ENCODE peak calls at places on chromosomes 11 and 22, in six cellular contexts. J is A673, B is GM23338, C is SK-N-SH, P is psoas muscle, U is pancreas. R is an unnamed sample.

GRCh38 chr11:76466666-76467065 is 21.8 kb downstream of the EMSY start:
- DNase-seq in J (no peak), B (no peak), C (no peak), P (no peak), U (no peak), R (no peak)

GRCh38 chr11:48307760-48308386 is 1.9 kb downstream of the OR4S1 start:
- DNase-seq in J (peak; percentile 91), B (peak; percentile 73), C (peak; percentile 45), P (peak; percentile 16), U (peak; percentile 37), R (no peak)

GRCh38 chr22:19194751-19195536 is 16.4 kb upstream of the SLC25A1 start:
- DNase-seq in J (no peak), B (no peak), C (no peak), P (no peak), U (no peak), R (no peak)

GRCh38 chr22:47328550-47329243 is 566.2 kb downstream of the TBC1D22A start:
- DNase-seq in J (peak; percentile 59), B (no peak), C (peak; percentile 34), P (peak; percentile 43), U (no peak), R (no peak)

GRCh38 chr11:88292156-88292844 is 45.2 kb downstream of the CTSC start:
- DNase-seq in J (peak; percentile 71), B (no peak), C (peak; percentile 12), P (no peak), U (peak; percentile 34), R (no peak)

GRCh38 chr11:126973051-126973450 is 27.5 kb downstream of the KIRREL3 start:
- DNase-seq in J (no peak), B (no peak), C (no peak), P (no peak), U (no peak), R (no peak)

GRCh38 chr11:78884761-78885160 is 310.1 kb upstream of the NARS2 start:
- DNase-seq in J (no peak), B (no peak), C (no peak), P (no peak), U (no peak), R (no peak)

GRCh38 chr11:119518746-119519382 is 95.9 kb upstream of the THY1 start:
- DNase-seq in J (peak; percentile 54), B (peak; percentile 84), C (no peak), P (no peak), U (no peak), R (no peak)

GRCh38 chr11:94558468-94558867 is 8.7 kb upstream of the PIWIL4 start:
- DNase-seq in J (no peak), B (no peak), C (no peak), P (no peak), U (no peak), R (no peak)

GRCh38 chr11:111460340-111460739 is 51.8 kb downstream of the BTG4 start:
- DNase-seq in J (no peak), B (no peak), C (no peak), P (no peak), U (no peak), R (no peak)

GRCh38 chr11:32434116-32434386 is 1.3 kb downstream of the WT1 start:
- DNase-seq in J (no peak), B (no peak), C (no peak), P (no peak), U (no peak), R (no peak)

GRCh38 chr11:32434387-32435151 is 770 bp downstream of the WT1 start:
- DNase-seq in J (no peak), B (peak; percentile 69), C (peak; percentile 26), P (no peak), U (no peak), R (no peak)

GRCh38 chr11:32431657-32432056 is 3.7 kb downstream of the WT1 start:
- DNase-seq in J (no peak), B (no peak), C (no peak), P (no peak), U (no peak), R (no peak)

GRCh38 chr11:32433249-32434115 is 1.9 kb downstream of the WT1 start:
- DNase-seq in J (no peak), B (peak; percentile 54), C (no peak), P (no peak), U (no peak), R (no peak)

DNA sequence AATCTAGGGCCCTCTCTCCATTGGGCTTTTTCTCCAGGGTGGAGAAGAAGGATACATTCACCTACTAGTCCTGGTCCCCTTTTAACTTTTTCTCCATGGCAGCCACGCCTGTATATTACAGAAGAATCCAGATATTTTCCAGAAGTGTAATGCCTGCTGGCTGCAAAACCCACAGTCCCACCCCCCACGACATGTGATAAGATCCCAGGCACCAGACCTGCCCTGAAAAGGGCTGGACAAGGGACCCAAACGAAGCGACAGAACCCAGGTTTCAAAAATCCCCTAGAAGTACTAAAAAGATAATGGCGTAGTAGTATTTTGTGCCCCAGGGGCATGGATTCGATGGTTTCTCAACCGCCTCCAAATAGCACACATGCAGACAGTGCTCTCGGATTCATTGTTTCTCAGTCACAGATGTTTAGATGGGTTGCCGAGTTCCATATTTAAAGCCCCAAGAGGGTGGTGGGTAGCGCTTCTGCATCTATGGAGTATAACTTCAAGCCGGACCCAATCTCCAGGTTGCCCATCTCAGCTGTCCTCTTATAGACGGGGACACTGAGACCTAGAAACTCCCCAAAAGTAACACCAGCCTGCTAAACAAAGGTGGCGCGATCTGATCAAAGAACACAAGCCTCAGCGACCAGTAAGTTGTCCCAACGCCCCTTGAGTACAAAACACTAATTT is 2.6 kb downstream of the WT1 start:
- DNase-seq in J (no peak), B (peak; percentile 27), C (no peak), P (no peak), U (no peak), R (no peak)
- H3K27me3 ChIP-seq in J (peaks cover 98% of the 10 kb centered on the region), B (peaks cover 99% of the 10 kb centered on the region), C (peaks cover 97% of the 10 kb centered on the region), P (peaks cover 97% of the 10 kb centered on the region), U (peaks cover 50% of the 10 kb centered on the region), R (peaks cover 100% of the 10 kb centered on the region)

GRCh38 chr11:110296226-110297081 is at the start of gene RDX:
- DNase-seq in J (peak; percentile 97), B (peak; percentile 91), C (peak; percentile 97), P (peak; percentile 79), U (peak; percentile 76), R (peak; percentile 91)
- TF ChIP-seq CTCF in J (no peak), B (no peak), C (no peak), P (peak; percentile 29), U (no peak), R (no peak)

DNA sequence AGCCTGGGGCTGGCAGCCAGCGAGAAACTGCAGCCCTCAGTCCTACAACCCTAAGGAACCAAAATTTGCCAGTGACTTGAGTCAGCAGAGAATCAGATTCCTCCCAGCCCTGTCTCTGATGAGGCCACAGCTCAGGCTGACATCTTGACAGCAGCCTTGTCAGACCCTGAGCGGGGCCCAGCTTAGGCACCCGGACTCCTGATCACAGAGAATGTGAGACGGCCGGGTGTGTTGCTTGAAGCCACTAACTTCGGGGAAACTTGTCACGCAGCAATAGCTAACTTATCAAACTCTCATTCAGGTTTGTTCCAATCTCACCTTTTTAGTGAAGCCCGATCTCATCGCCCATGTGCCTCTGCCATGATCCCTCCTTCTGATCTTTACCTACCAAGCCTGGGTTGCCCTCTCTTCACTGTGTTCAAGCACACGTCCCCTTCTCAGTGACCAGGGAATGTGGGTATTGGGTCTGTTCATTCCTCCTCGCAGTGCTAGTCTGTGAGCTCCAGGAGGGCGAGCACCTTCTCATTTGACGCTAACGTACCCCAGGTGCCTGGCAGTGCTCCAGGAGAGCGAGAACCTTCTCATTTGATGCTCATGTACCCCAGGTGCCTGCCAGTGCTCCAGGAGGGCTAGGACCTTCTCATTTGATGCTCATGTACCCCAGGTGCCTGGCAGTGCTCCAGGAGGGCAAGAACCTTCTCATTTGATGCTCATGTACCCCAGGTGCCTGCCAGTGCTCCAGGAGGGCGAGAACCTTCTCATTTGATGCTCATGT is 280.7 kb downstream of the BRD1 start:
- DNase-seq in J (no peak), B (no peak), C (no peak), P (no peak), U (no peak), R (peak; percentile 39)
- H3K27me3 ChIP-seq in J (no peaks in the 10 kb centered on the region), B (no peaks in the 10 kb centered on the region), C (no peaks in the 10 kb centered on the region), P (no peaks in the 10 kb centered on the region), U (no peaks in the 10 kb centered on the region), R (no peaks in the 10 kb centered on the region)

GRCh38 chr11:65016705-65017104 is 2.7 kb downstream of the ARL2 start:
- DNase-seq in J (no peak), B (peak; percentile 40), C (no peak), P (no peak), U (no peak), R (no peak)
- TF ChIP-seq CTCF in J (no peak), B (no peak), C (no peak), P (no peak), U (no peak), R (no peak)

GRCh38 chr22:20963201-20964052 is 3.6 kb upstream of the AIFM3 start:
- DNase-seq in J (no peak), B (no peak), C (peak; percentile 15), P (no peak), U (no peak), R (no peak)

GRCh38 chr22:20965104-20965887 is 1.8 kb upstream of the AIFM3 start:
- DNase-seq in J (no peak), B (no peak), C (peak; percentile 79), P (peak; percentile 19), U (no peak), R (no peak)

GRCh38 chr22:20964090-20964798 is 2.8 kb upstream of the AIFM3 start:
- DNase-seq in J (no peak), B (no peak), C (peak; percentile 30), P (no peak), U (no peak), R (no peak)

GRCh38 chr22:20965888-20966855 is 883 bp upstream of the AIFM3 start:
- DNase-seq in J (no peak), B (no peak), C (peak; percentile 47), P (no peak), U (no peak), R (no peak)

DNA sequence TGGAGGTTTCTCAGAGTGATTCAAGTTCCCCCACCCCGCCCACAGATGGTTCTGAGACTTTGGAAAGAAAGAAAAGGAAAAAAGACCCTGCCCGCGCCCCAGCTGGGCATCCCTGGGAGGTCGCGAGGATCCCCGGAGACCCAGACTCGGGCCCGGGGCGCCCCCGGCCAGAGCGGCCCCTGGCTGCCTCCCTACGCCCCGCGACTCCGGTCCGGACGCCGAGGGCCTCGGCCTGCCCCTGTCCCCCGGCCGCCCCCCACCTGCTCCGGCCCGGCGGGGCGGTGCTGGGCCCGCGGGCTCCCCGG is 2.3 kb upstream of the AIFM3 start:
- DNase-seq in J (no peak), B (no peak), C (no peak), P (no peak), U (no peak), R (no peak)
- H3K27me3 ChIP-seq in J (peaks cover 4% of the 10 kb centered on the region), B (peaks cover 76% of the 10 kb centered on the region), C (no peaks in the 10 kb centered on the region), P (peaks cover 14% of the 10 kb centered on the region), U (no peaks in the 10 kb centered on the region), R (peaks cover 14% of the 10 kb centered on the region)

GRCh38 chr11:64566915-64567882 is 23.8 kb upstream of the SLC22A12 start:
- DNase-seq in J (no peak), B (no peak), C (peak; percentile 82), P (no peak), U (no peak), R (peak; percentile 61)

GRCh38 chr11:64563966-64564365 is 27.1 kb upstream of the SLC22A12 start:
- DNase-seq in J (no peak), B (no peak), C (no peak), P (no peak), U (no peak), R (peak; percentile 51)

GRCh38 chr11:64566042-64566914 is 24.7 kb upstream of the SLC22A12 start:
- DNase-seq in J (peak; percentile 88), B (peak; percentile 90), C (peak; percentile 90), P (peak; percentile 47), U (peak; percentile 93), R (peak; percentile 64)

GRCh38 chr11:64564419-64564818 is 26.6 kb upstream of the SLC22A12 start:
- DNase-seq in J (no peak), B (no peak), C (no peak), P (no peak), U (no peak), R (peak; percentile 39)

GRCh38 chr11:64564947-64565889 is 25.8 kb upstream of the SLC22A12 start:
- DNase-seq in J (no peak), B (peak; percentile 85), C (peak; percentile 58), P (no peak), U (no peak), R (peak; percentile 55)
- TF ChIP-seq CTCF in J (peak; percentile 46), B (peak; percentile 57), C (no peak), P (no peak), U (no peak), R (no peak)

R was measured in upper lobe of right lung.